ENCODE peak calls at places on chromosomes 4 and X, in seven cellular contexts. One of them, this sample, is unnamed.

GRCh38 chrX:57900961-57901360 is 9.3 kb downstream of the ZXDA start:
- DNase-seq in ELR: peak
- DNase-seq in HFF-Myc: no peak
- DNase-seq in cardiac fibroblast: peak
- DNase-seq in NCI-H1105: no peak
- DNase-seq in HuH-7: no peak
- DNase-seq in NCI-H460: peak
- DNase-seq in this sample: no peak

GRCh38 chr4:118762753-118763477 is 73.0 kb downstream of the SEC24D start:
- DNase-seq in ELR: no peak
- DNase-seq in HFF-Myc: no peak
- DNase-seq in cardiac fibroblast: no peak
- DNase-seq in NCI-H1105: no peak
- DNase-seq in HuH-7: no peak
- DNase-seq in NCI-H460: no peak
- DNase-seq in this sample: no peak

GRCh38 chr4:33722800-33723511 is 2521.4 kb downstream of the ARAP2 start:
- DNase-seq in ELR: peak
- DNase-seq in HFF-Myc: no peak
- DNase-seq in cardiac fibroblast: peak
- DNase-seq in NCI-H1105: peak
- DNase-seq in HuH-7: no peak
- DNase-seq in NCI-H460: no peak
- DNase-seq in this sample: peak

GRCh38 chrX:145524931-145525330 is 277.6 kb downstream of the SPANXN1 start:
- DNase-seq in ELR: no peak
- DNase-seq in HFF-Myc: no peak
- DNase-seq in cardiac fibroblast: no peak
- DNase-seq in NCI-H1105: no peak
- DNase-seq in HuH-7: no peak
- DNase-seq in NCI-H460: no peak
- DNase-seq in this sample: no peak

GRCh38 chr4:184792950-184793555 is 32.7 kb downstream of the ACSL1 start:
- DNase-seq in ELR: peak
- DNase-seq in HFF-Myc: peak
- DNase-seq in cardiac fibroblast: peak
- DNase-seq in NCI-H1105: no peak
- DNase-seq in HuH-7: no peak
- DNase-seq in NCI-H460: no peak
- DNase-seq in this sample: no peak

GRCh38 chr4:3700223-3700622 is 66.0 kb upstream of the ADRA2C start:
- DNase-seq in ELR: no peak
- DNase-seq in HFF-Myc: no peak
- DNase-seq in cardiac fibroblast: no peak
- DNase-seq in NCI-H1105: no peak
- DNase-seq in HuH-7: no peak
- DNase-seq in NCI-H460: no peak
- DNase-seq in this sample: no peak

GRCh38 chrX:114097866-114098265 is 486.0 kb upstream of the HTR2C start:
- DNase-seq in ELR: no peak
- DNase-seq in HFF-Myc: no peak
- DNase-seq in cardiac fibroblast: peak
- DNase-seq in NCI-H1105: no peak
- DNase-seq in HuH-7: no peak
- DNase-seq in NCI-H460: peak
- DNase-seq in this sample: no peak

GRCh38 chr4:66991521-66991920 is 553.8 kb downstream of the CENPC start:
- DNase-seq in ELR: no peak
- DNase-seq in HFF-Myc: no peak
- DNase-seq in cardiac fibroblast: no peak
- DNase-seq in NCI-H1105: no peak
- DNase-seq in HuH-7: no peak
- DNase-seq in NCI-H460: no peak
- DNase-seq in this sample: no peak

GRCh38 chrX:1841746-1842145 is 226.9 kb downstream of the ASMT start:
- DNase-seq in ELR: no peak
- DNase-seq in HFF-Myc: no peak
- DNase-seq in cardiac fibroblast: no peak
- DNase-seq in NCI-H1105: no peak
- DNase-seq in HuH-7: no peak
- DNase-seq in NCI-H460: no peak
- DNase-seq in this sample: no peak

GRCh38 chr4:128570380-128570779 is 239.1 kb upstream of the JADE1 start:
- DNase-seq in ELR: peak
- DNase-seq in HFF-Myc: no peak
- DNase-seq in cardiac fibroblast: peak
- DNase-seq in NCI-H1105: no peak
- DNase-seq in HuH-7: no peak
- DNase-seq in NCI-H460: no peak
- DNase-seq in this sample: no peak

GRCh38 chr4:168585168-168586091 is 88.6 kb downstream of the PALLD start:
- DNase-seq in ELR: peak
- DNase-seq in HFF-Myc: no peak
- DNase-seq in cardiac fibroblast: peak
- DNase-seq in NCI-H1105: peak
- DNase-seq in HuH-7: peak
- DNase-seq in NCI-H460: peak
- DNase-seq in this sample: no peak

GRCh38 chrX:107168259-107168658 is 38.0 kb downstream of the NUP62CL start:
- DNase-seq in ELR: no peak
- DNase-seq in HFF-Myc: no peak
- DNase-seq in cardiac fibroblast: no peak
- DNase-seq in NCI-H1105: no peak
- DNase-seq in HuH-7: no peak
- DNase-seq in NCI-H460: no peak
- DNase-seq in this sample: no peak

GRCh38 chrX:106952988-106953387 is 32.8 kb downstream of the CLDN2 start:
- DNase-seq in ELR: peak
- DNase-seq in HFF-Myc: no peak
- DNase-seq in cardiac fibroblast: peak
- DNase-seq in NCI-H1105: no peak
- DNase-seq in HuH-7: no peak
- DNase-seq in NCI-H460: no peak
- DNase-seq in this sample: no peak

GRCh38 chrX:56232221-56233082 is at the start of gene KLF8:
- DNase-seq in ELR: no peak
- DNase-seq in HFF-Myc: no peak
- DNase-seq in cardiac fibroblast: peak
- DNase-seq in NCI-H1105: no peak
- DNase-seq in HuH-7: no peak
- DNase-seq in NCI-H460: peak
- DNase-seq in this sample: no peak

GRCh38 chrX:134369576-134369975 is 90.4 kb upstream of the HPRT1 start:
- DNase-seq in ELR: no peak
- DNase-seq in HFF-Myc: no peak
- DNase-seq in cardiac fibroblast: no peak
- DNase-seq in NCI-H1105: no peak
- DNase-seq in HuH-7: no peak
- DNase-seq in NCI-H460: no peak
- DNase-seq in this sample: no peak

GRCh38 chr4:128163177-128164117 is 102.3 kb downstream of the LARP1B start:
- DNase-seq in ELR: peak
- DNase-seq in HFF-Myc: peak
- DNase-seq in cardiac fibroblast: peak
- DNase-seq in NCI-H1105: no peak
- DNase-seq in HuH-7: no peak
- DNase-seq in NCI-H460: peak
- DNase-seq in this sample: no peak

GRCh38 chr4:100591156-100591876 is 73.5 kb upstream of the EMCN start:
- DNase-seq in ELR: no peak
- DNase-seq in HFF-Myc: no peak
- DNase-seq in cardiac fibroblast: no peak
- DNase-seq in NCI-H1105: peak
- DNase-seq in HuH-7: no peak
- DNase-seq in NCI-H460: no peak
- DNase-seq in this sample: no peak

GRCh38 chrX:55908685-55909212 is 191.2 kb downstream of the RRAGB start:
- DNase-seq in ELR: peak
- DNase-seq in HFF-Myc: no peak
- DNase-seq in cardiac fibroblast: peak
- DNase-seq in NCI-H1105: no peak
- DNase-seq in HuH-7: no peak
- DNase-seq in NCI-H460: no peak
- DNase-seq in this sample: no peak

GRCh38 chr4:10589808-10590207 is 94.8 kb downstream of the CLNK start:
- DNase-seq in ELR: peak
- DNase-seq in HFF-Myc: peak
- DNase-seq in cardiac fibroblast: no peak
- DNase-seq in NCI-H1105: no peak
- DNase-seq in HuH-7: no peak
- DNase-seq in NCI-H460: no peak
- DNase-seq in this sample: no peak

GRCh38 chrX:40908026-40908425 is 172.7 kb upstream of the MED14 start:
- DNase-seq in ELR: peak
- DNase-seq in HFF-Myc: no peak
- DNase-seq in cardiac fibroblast: peak
- DNase-seq in NCI-H1105: no peak
- DNase-seq in HuH-7: no peak
- DNase-seq in NCI-H460: no peak
- DNase-seq in this sample: no peak

This sample was measured in NCI-H1417 treated with DMSO at 0.1 percent for 48 hours.